ENCODE peak calls at places on chromosome 5, in seven cellular contexts. E is body of pancreas, Y is suprapubic skin, Q is left ventricle myocardium inferior, S is left lung, J is lung, V is lower lobe of right lung. C is an unnamed sample. For H3K27me3, the result is how much of the 10 kb centered on the place peaks cover.

GRCh38 chr5:169913479-169913878 is 66.8 kb downstream of the INSYN2B start:
- DNase-seq in E (no peak), Y (no peak), Q (no peak), S (no peak), J (no peak), V (no peak), C (no peak)

GRCh38 chr5:100575815-100576214 is 40.6 kb downstream of the FAM174A start:
- DNase-seq in E (no peak), Y (no peak), Q (no peak), S (no peak), J (no peak), V (no peak), C (no peak)

GRCh38 chr5:73363911-73364730 is 84.5 kb downstream of the FOXD1 start:
- DNase-seq in E (no peak), Y (no peak), Q (no peak), S (no peak), J (no peak), V (no peak), C (peak)

GRCh38 chr5:177982072-177982727 is 13.8 kb downstream of the PROP1 start:
- DNase-seq in E (peak), Y (no peak), Q (no peak), S (no peak), J (no peak), V (peak), C (no peak)

GRCh38 chr5:116488334-116488733 is 86.3 kb downstream of the SEMA6A start:
- DNase-seq in E (no peak), Y (no peak), Q (no peak), S (no peak), J (no peak), V (no peak), C (peak)

GRCh38 chr5:60806591-60807243 is 37.4 kb downstream of the ELOVL7 start:
- DNase-seq in E (no peak), Y (no peak), Q (no peak), S (no peak), J (no peak), V (no peak), C (no peak)

GRCh38 chr5:125038477-125038876 is 292.0 kb upstream of the ZNF608 start:
- DNase-seq in E (no peak), Y (no peak), Q (no peak), S (no peak), J (no peak), V (no peak), C (no peak)

GRCh38 chr5:53041071-53041692 is 52.0 kb downstream of the ITGA2 start:
- DNase-seq in E (no peak), Y (no peak), Q (no peak), S (no peak), J (no peak), V (no peak), C (no peak)

GRCh38 chr5:73596705-73597328 is 29.2 kb upstream of the ARHGEF28 start:
- DNase-seq in E (peak), Y (no peak), Q (no peak), S (no peak), J (no peak), V (no peak), C (no peak)

GRCh38 chr5:143149759-143150158 is 253.7 kb downstream of the NR3C1 start:
- DNase-seq in E (no peak), Y (no peak), Q (no peak), S (no peak), J (no peak), V (no peak), C (no peak)

GRCh38 chr5:148469446-148470062 is 85.8 kb downstream of the FBXO38 start:
- DNase-seq in E (peak), Y (no peak), Q (peak), S (no peak), J (no peak), V (no peak), C (no peak)

GRCh38 chr5:180648658-180649296 is 623 bp downstream of the FLT4 start:
- DNase-seq in E (no peak), Y (peak), Q (peak), S (no peak), J (no peak), V (no peak), C (no peak)

GRCh38 chr5:61416010-61416409 is 84.0 kb downstream of the ZSWIM6 start:
- DNase-seq in E (no peak), Y (no peak), Q (no peak), S (no peak), J (no peak), V (no peak), C (no peak)

GRCh38 chr5:151264113-151264512 is 11.1 kb downstream of the GM2A start:
- DNase-seq in E (no peak), Y (no peak), Q (no peak), S (no peak), J (no peak), V (no peak), C (peak)

GRCh38 chr5:132183723-132184122 is 43.9 kb downstream of the P4HA2 start:
- DNase-seq in E (no peak), Y (no peak), Q (no peak), S (no peak), J (no peak), V (no peak), C (no peak)

GRCh38 chr5:13946111-13946510 is 1.6 kb upstream of the DNAH5 start:
- DNase-seq in E (no peak), Y (no peak), Q (no peak), S (no peak), J (no peak), V (no peak), C (peak)

GRCh38 chr5:97979740-97980139 is 793.7 kb upstream of the RGMB start:
- DNase-seq in E (peak), Y (no peak), Q (peak), S (no peak), J (no peak), V (no peak), C (no peak)

GRCh38 chr5:138282918-138283742 is 8.7 kb upstream of the GFRA3 start:
- DNase-seq in E (peak), Y (no peak), Q (peak), S (no peak), J (peak), V (peak), C (peak)

GRCh38 chr5:93621340-93621872 is 38.4 kb downstream of the NR2F1 start:
- DNase-seq in E (peak), Y (peak), Q (peak), S (peak), J (peak), V (peak), C (no peak)

GRCh38 chr5:105877592-105877991 is 1793.1 kb downstream of the EFNA5 start:
- DNase-seq in E (no peak), Y (no peak), Q (no peak), S (no peak), J (no peak), V (no peak), C (no peak)

GRCh38 chr5:10103098-10103497 is 146.6 kb downstream of the ATPSCKMT start:
- DNase-seq in E (no peak), Y (no peak), Q (no peak), S (no peak), J (no peak), V (no peak), C (no peak)

GRCh38 chr5:14901462-14902051 is 30.0 kb upstream of the ANKH start:
- DNase-seq in E (no peak), Y (no peak), Q (peak), S (no peak), J (no peak), V (no peak), C (no peak)

GRCh38 chr5:64835266-64835665 is 66.5 kb downstream of the CWC27 start:
- DNase-seq in E (no peak), Y (no peak), Q (no peak), S (no peak), J (no peak), V (no peak), C (no peak)

GRCh38 chr5:180605554-180606214 is 14.4 kb upstream of the SCGB3A1 start:
- DNase-seq in E (peak), Y (peak), Q (no peak), S (peak), J (peak), V (peak), C (peak)

GRCh38 chr5:58439094-58439644 is 20.7 kb downstream of the PLK2 start:
- DNase-seq in E (peak), Y (no peak), Q (no peak), S (no peak), J (no peak), V (no peak), C (no peak)

GRCh38 chr5:34998058-34998789 is 49.5 kb downstream of the AGXT2 start:
- DNase-seq in E (no peak), Y (no peak), Q (no peak), S (no peak), J (no peak), V (no peak), C (peak)

GRCh38 chr5:159452480-159453167 is 122.3 kb upstream of the IL12B start:
- DNase-seq in E (no peak), Y (no peak), Q (no peak), S (no peak), J (no peak), V (no peak), C (no peak)

GRCh38 chr5:88081877-88082276 is 186.8 kb downstream of the TMEM161B start:
- DNase-seq in E (no peak), Y (no peak), Q (no peak), S (no peak), J (no peak), V (no peak), C (no peak)

GRCh38 chr5:32001722-32002121 is 172.4 kb downstream of the GOLPH3 start:
- DNase-seq in E (no peak), Y (no peak), Q (no peak), S (no peak), J (no peak), V (no peak), C (no peak)

GRCh38 chr5:169013846-169014245 is 287.1 kb downstream of the SLIT3 start:
- DNase-seq in E (no peak), Y (no peak), Q (no peak), S (no peak), J (no peak), V (no peak), C (peak)

GRCh38 chr5:59079622-59080620 is 497.0 kb downstream of the RAB3C start:
- DNase-seq in E (peak), Y (no peak), Q (no peak), S (no peak), J (no peak), V (no peak), C (peak)

GRCh38 chr5:76788362-76788761 is 30.5 kb upstream of the F2RL1 start:
- DNase-seq in E (peak), Y (no peak), Q (no peak), S (no peak), J (no peak), V (no peak), C (no peak)

GRCh38 chr5:16064135-16064893 is 115.3 kb downstream of the MARCHF11 start:
- DNase-seq in E (no peak), Y (no peak), Q (no peak), S (no peak), J (no peak), V (no peak), C (no peak)
- H3K27me3 ChIP-seq in E (under half), Y (under half), Q (under half), S (under half), J (under half), V (under half), C (under half)

GRCh38 chr5:154298060-154298459 is 107.5 kb downstream of the GALNT10 start:
- DNase-seq in E (no peak), Y (no peak), Q (no peak), S (no peak), J (no peak), V (no peak), C (no peak)
- TF ChIP-seq CTCF in E (no peak), Y (no peak), Q (no peak), S (no peak), J (no peak), V (no peak), C (no peak)

DNA sequence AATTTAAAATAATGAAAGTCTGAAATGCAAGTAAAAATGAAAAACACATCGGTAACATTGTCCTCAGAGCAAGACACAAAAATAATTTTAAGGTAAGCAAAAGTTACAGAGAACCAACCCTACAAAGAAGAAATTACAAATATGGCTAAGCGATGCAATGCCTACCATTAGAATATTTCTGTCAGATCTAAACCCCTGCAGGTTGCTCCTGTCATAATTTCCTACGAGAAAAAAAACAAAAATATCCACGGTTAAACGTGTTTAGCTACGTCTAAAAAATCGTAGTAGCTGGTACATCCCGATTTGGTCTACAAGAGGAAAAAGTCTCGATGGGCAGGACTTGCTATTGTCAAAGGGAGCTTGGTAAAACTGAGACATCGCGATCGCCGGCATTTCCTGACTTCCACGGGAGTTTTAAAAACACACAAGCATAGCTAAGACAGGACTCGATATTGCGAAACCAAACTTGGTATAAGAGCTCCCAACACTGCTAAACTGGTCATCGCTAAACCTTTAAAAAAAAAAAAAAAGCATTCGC is 1.1 kb upstream of the ANXA2R start:
- DNase-seq in E (no peak), Y (no peak), Q (peak), S (no peak), J (peak), V (peak), C (no peak)
- H3K27me3 ChIP-seq in E (under half), Y (half or more), Q (half or more), S (under half), J (under half), V (under half), C (under half)

GRCh38 chr5:140245926-140246325 is 57.0 kb downstream of the PFDN1 start:
- DNase-seq in E (no peak), Y (peak), Q (no peak), S (no peak), J (no peak), V (no peak), C (no peak)

GRCh38 chr5:140245354-140245753 is 57.5 kb downstream of the PFDN1 start:
- DNase-seq in E (no peak), Y (peak), Q (no peak), S (no peak), J (no peak), V (no peak), C (no peak)

GRCh38 chr5:140244525-140245025 is 58.3 kb downstream of the PFDN1 start:
- DNase-seq in E (peak), Y (peak), Q (peak), S (peak), J (peak), V (peak), C (peak)

GRCh38 chr5:140243855-140244254 is 59.0 kb downstream of the PFDN1 start:
- DNase-seq in E (peak), Y (no peak), Q (no peak), S (no peak), J (no peak), V (no peak), C (no peak)

DNA sequence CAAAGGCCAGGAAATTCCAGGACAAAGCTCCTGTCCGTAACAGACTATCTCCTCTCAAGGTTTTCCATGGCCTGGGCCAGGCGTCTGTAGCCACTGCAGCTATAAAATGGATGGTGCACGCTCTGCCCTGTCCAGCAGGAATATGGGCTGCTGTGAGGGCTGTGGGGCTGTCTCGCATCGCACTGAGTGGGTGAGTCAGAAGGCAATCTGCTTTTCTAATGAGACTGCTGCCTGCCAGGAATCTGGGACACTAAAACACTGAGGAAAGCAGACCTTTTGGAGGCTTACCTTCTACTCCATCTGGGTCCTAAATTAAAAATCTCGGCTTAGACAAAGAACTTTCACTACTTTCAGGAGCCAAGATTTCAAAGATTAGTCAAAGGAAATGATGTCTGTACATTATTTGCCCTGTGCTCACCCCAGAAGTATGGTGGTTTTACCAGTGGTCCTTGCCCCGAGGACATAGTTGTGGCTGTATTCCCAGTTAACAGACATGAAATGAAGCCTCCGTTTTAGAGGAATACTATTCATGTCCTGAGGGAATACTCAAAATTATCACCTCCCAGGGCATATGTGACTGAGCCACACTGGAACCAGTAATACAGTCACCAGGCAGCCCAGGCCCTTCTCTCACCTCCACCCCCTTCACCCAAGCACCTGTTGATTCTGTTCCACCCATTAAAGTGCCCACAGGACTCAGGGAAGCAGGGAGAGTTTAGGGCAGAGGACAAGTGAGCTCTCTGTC is 56.4 kb downstream of the PFDN1 start:
- DNase-seq in E (no peak), Y (no peak), Q (peak), S (no peak), J (no peak), V (no peak), C (no peak)
- TF ChIP-seq CTCF in E (no peak), Y (no peak), Q (no peak), S (no peak), J (no peak), V (no peak), C (no peak)